ENCODE peak calls at places on chromosomes 16 and 17, in six cellular contexts. U, I, Y, G, R and O are unnamed samples.

GRCh38 chr16:21650517-21650916 is 1.9 kb downstream of the IGSF6 start:
- DNase-seq in U (no peak), I (no peak), Y (no peak), G (no peak), R (no peak), O (no peak)

GRCh38 chr16:68612996-68613395 is 32.1 kb upstream of the CDH3 start:
- DNase-seq in U (no peak), I (no peak), Y (no peak), G (no peak), R (no peak), O (no peak)

GRCh38 chr17:57035971-57036481 is 49.0 kb upstream of the AKAP1 start:
- DNase-seq in U (no peak), I (no peak), Y (no peak), G (no peak), R (no peak), O (no peak)

GRCh38 chr17:79182176-79183160 is 107.8 kb downstream of the ENGASE start:
- DNase-seq in U (no peak), I (no peak), Y (no peak), G (no peak), R (no peak), O (no peak)

GRCh38 chr16:17589898-17590297 is 119.1 kb upstream of the XYLT1 start:
- DNase-seq in U (no peak), I (no peak), Y (no peak), G (no peak), R (no peak), O (no peak)

GRCh38 chr16:84013787-84014569 is 28.6 kb downstream of the SLC38A8 start:
- DNase-seq in U (peak; percentile 2), I (peak; percentile 61), Y (peak; percentile 100), G (peak; percentile 90), R (peak; percentile 27), O (peak; percentile 99)

GRCh38 chr17:59154721-59155438 is at the start of gene SKA2:
- DNase-seq in U (no peak), I (peak; percentile 100), Y (peak; percentile 99), G (peak; percentile 100), R (peak; percentile 84), O (no peak)

GRCh38 chr17:55845385-55845784 is 94.5 kb downstream of the PCTP start:
- DNase-seq in U (peak; percentile 20), I (peak; percentile 34), Y (peak; percentile 38), G (peak; percentile 62), R (peak; percentile 9), O (peak; percentile 81)

GRCh38 chr16:81806696-81807095 is 27.6 kb downstream of the PLCG2 start:
- DNase-seq in U (no peak), I (no peak), Y (no peak), G (no peak), R (no peak), O (no peak)

GRCh38 chr17:63998050-63998720 is at the start of gene PRR29:
- DNase-seq in U (peak; percentile 31), I (peak; percentile 74), Y (no peak), G (peak; percentile 79), R (peak; percentile 44), O (peak; percentile 92)

GRCh38 chr16:28879841-28880588 is 1.7 kb downstream of the ATP2A1 start:
- DNase-seq in U (peak; percentile 78), I (peak; percentile 86), Y (peak; percentile 67), G (peak; percentile 85), R (peak; percentile 80), O (peak; percentile 93)
- H3K4ac ChIP-seq in U (peak overlapping the region; percentile 61), I (no peak overlapping the region), Y (peak overlapping the region; percentile 70), G (no peak overlapping the region), R (no peak overlapping the region), O (no peak overlapping the region)

GRCh38 chr17:61208301-61209098 is 191.1 kb upstream of the TBX2 start:
- DNase-seq in U (peak; percentile 64), I (peak; percentile 74), Y (no peak), G (no peak), R (no peak), O (no peak)
- H2AFZ ChIP-seq in U (no peak overlapping the region), I (no peak overlapping the region), Y (no peak overlapping the region), G (peak overlapping the region; percentile 46), R (no peak overlapping the region), O (no peak overlapping the region)

DNA sequence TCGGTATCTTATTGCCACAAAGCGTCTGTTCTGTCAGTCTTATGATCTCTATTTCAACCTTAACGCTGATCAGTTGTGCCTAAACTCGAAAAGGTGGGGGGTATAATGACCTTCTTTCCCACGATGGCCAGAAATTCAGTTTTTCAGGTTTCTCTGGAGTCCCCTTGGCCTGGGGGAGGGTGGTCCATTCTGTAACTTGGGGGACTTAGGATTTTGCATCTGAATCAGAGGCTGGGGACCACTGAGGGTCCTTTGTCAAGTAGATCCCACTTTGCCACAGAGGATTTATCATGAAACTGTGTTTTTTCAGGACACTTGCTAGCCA is 6.3 kb upstream of the WDR59 start:
- DNase-seq in U (no peak), I (no peak), Y (no peak), G (no peak), R (no peak), O (no peak)
- H4K8ac ChIP-seq in U (no peak overlapping the region), I (no peak overlapping the region), Y (no peak overlapping the region), G (no peak overlapping the region), R (no peak overlapping the region), O (no peak overlapping the region)

GRCh38 chr17:50150354-50151040 is at the start of gene PPP1R9B:
- DNase-seq in U (no peak), I (no peak), Y (no peak), G (no peak), R (no peak), O (no peak)
- H3K4ac ChIP-seq in U (peak within 1 kb of the TSS; percentile 100), I (peak within 1 kb of the TSS; percentile 90), Y (peak within 1 kb of the TSS; percentile 97), G (no peak within 1 kb of the TSS), R (peak within 1 kb of the TSS; percentile 84), O (no peak within 1 kb of the TSS)

GRCh38 chr16:88430524-88431446 is 22.3 kb upstream of the ZFPM1 start:
- DNase-seq in U (no peak), I (no peak), Y (no peak), G (no peak), R (no peak), O (peak; percentile 66)
- H2AFZ ChIP-seq in U (no peak overlapping the region), I (no peak overlapping the region), Y (no peak overlapping the region), G (no peak overlapping the region), R (no peak overlapping the region), O (no peak overlapping the region)

DNA sequence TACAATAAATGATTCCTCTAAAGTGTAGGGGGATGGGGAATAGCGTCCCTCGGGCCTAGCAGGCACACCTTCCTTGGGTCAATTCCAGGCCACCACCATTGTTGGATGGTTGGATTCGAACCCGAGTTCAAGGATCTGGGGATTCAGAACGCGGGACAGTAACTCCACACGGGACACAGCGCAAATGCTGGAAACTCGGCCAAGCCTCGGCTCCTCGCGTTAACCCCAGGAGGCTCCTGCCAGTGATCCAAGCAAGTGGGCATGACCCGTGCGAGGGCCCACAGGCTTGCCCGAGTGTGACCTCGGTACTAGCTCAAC is 589 bp downstream of the B9D1 start:
- DNase-seq in U (no peak), I (no peak), Y (no peak), G (no peak), R (no peak), O (no peak)
- H4K8ac ChIP-seq in U (peak overlapping the region; percentile 88), I (peak overlapping the region; percentile 84), Y (no peak overlapping the region), G (no peak overlapping the region), R (peak overlapping the region; percentile 23), O (no peak overlapping the region)